ENCODE peak calls at places on chromosomes 16 and 17, in seven cellular contexts. S, Z, U, K, T, P and J are unnamed samples.

GRCh38 chr16:75256871-75257343 is 5.5 kb upstream of the BCAR1 start:
- DNase-seq in S (peak), Z (peak), U (peak), K (no peak), T (no peak), P (peak), J (no peak)

GRCh38 chr16:50596762-50597450 is 48.7 kb downstream of the NKD1 start:
- DNase-seq in S (no peak), Z (peak), U (no peak), K (no peak), T (no peak), P (no peak), J (no peak)

GRCh38 chr16:20348365-20349185 is 3.9 kb downstream of the UMOD start:
- DNase-seq in S (peak), Z (peak), U (no peak), K (no peak), T (peak), P (no peak), J (no peak)

GRCh38 chr17:44012391-44012790 is 2.4 kb downstream of the TMEM101 start:
- DNase-seq in S (no peak), Z (no peak), U (no peak), K (no peak), T (no peak), P (no peak), J (no peak)

GRCh38 chr17:27199948-27200347 is 94.0 kb upstream of the WSB1 start:
- DNase-seq in S (no peak), Z (no peak), U (peak), K (no peak), T (no peak), P (no peak), J (no peak)

GRCh38 chr16:85394511-85395206 is 218.5 kb upstream of the GSE1 start:
- DNase-seq in S (no peak), Z (peak), U (no peak), K (no peak), T (no peak), P (no peak), J (no peak)

GRCh38 chr16:19283637-19284036 is 1.9 kb upstream of the CLEC19A start:
- DNase-seq in S (no peak), Z (peak), U (no peak), K (no peak), T (no peak), P (no peak), J (no peak)

GRCh38 chr17:63700528-63701441 is 860 bp upstream of the LIMD2 start:
- DNase-seq in S (peak), Z (peak), U (peak), K (no peak), T (no peak), P (peak), J (peak)

GRCh38 chr16:87705780-87706277 is 60.0 kb downstream of the KLHDC4 start:
- DNase-seq in S (no peak), Z (no peak), U (no peak), K (no peak), T (no peak), P (no peak), J (no peak)

GRCh38 chr16:48903054-48903453 is 293.1 kb upstream of the N4BP1 start:
- DNase-seq in S (peak), Z (peak), U (no peak), K (no peak), T (no peak), P (no peak), J (no peak)

DNA sequence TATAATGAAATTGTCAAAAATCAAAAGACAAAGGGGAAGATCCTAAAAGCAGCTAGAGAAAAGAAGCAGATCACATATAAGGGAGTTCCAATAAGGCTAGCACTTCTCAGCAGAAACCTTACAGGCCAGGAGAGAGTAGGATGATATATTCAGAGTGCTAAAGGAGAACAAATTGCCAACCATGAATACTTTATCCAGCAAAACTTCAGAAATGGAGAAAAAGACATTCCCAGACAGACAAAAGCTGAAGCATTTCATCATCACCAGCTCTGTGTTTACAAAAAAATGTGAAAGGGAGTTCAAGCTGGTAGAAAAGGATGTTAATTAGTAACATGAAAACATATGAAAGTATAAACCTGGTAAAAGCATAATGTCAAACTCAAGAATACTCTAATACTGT is 37.4 kb downstream of the CDR2 start:
- DNase-seq in S (no peak), Z (peak), U (no peak), K (no peak), T (no peak), P (no peak), J (no peak)
- H3K23ac ChIP-seq in S (no peak), Z (no peak), U (no peak), K (no peak), T (no peak), P (no peak), J (no peak)

GRCh38 chr16:80294172-80294571 is 246.6 kb upstream of the DYNLRB2 start:
- DNase-seq in S (no peak), Z (no peak), U (no peak), K (peak), T (no peak), P (no peak), J (no peak)

GRCh38 chr16:80298676-80299075 is 242.1 kb upstream of the DYNLRB2 start:
- DNase-seq in S (no peak), Z (no peak), U (no peak), K (no peak), T (no peak), P (no peak), J (no peak)

GRCh38 chr16:80300456-80300855 is 240.3 kb upstream of the DYNLRB2 start:
- DNase-seq in S (no peak), Z (no peak), U (no peak), K (no peak), T (no peak), P (peak), J (no peak)

GRCh38 chr16:80299416-80299815 is 241.4 kb upstream of the DYNLRB2 start:
- DNase-seq in S (no peak), Z (no peak), U (no peak), K (no peak), T (no peak), P (peak), J (no peak)

DNA sequence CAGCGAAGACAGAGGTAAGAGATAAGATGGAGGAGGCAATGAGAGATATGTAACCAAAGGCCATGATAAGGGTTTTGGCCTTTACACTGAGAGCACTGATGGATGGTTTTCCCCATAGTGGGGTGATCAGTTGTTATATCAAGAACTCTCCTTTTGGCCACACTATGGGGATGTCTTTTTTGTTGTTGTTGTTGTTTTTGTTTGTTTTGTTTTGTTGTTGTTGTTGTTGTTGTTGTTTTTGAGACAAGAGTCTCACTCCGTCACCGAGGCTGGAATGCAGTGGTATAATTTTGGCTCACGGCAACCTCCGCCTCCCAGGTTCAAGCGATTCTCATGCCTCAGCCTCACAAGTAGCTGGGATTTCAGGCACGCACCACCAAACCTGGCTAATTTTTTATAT is 244.8 kb upstream of the DYNLRB2 start:
- DNase-seq in S (no peak), Z (no peak), U (no peak), K (no peak), T (no peak), P (no peak), J (no peak)
- H3K23ac ChIP-seq in S (no peak), Z (no peak), U (no peak), K (no peak), T (no peak), P (no peak), J (no peak)

GRCh38 chr16:54116126-54116525 is 170.5 kb downstream of the IRX3 start:
- DNase-seq in S (no peak), Z (no peak), U (no peak), K (no peak), T (no peak), P (no peak), J (no peak)
- H3K23ac ChIP-seq in S (no peak), Z (no peak), U (no peak), K (no peak), T (no peak), P (no peak), J (no peak)

GRCh38 chr16:77322757-77323156 is 112.1 kb downstream of the ADAMTS18 start:
- DNase-seq in S (no peak), Z (no peak), U (no peak), K (no peak), T (no peak), P (no peak), J (no peak)

DNA sequence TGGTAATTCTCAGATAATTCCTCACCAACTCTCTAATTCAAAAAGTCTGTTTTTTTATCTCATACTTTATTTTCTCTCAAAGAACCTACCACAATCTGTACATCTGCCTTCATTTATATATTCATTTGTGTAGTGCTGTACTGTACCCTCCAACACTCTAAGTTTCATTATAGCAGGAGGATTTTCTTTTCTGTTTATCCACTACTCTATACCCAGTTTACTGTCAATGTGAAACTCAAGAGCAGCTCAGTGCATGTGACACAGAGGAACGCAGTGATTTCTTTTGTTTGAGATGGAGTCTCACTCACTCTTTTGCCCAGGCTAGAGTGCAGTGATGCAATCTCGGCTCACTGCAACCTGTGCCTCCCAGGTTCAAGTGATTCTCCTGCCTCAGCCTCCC is 117.8 kb downstream of the ADAMTS18 start:
- DNase-seq in S (no peak), Z (no peak), U (no peak), K (no peak), T (no peak), P (no peak), J (no peak)
- H3K23ac ChIP-seq in S (no peak), Z (no peak), U (no peak), K (no peak), T (no peak), P (no peak), J (no peak)

GRCh38 chr16:5108505-5109158 is 11.0 kb upstream of the EEF2KMT start:
- DNase-seq in S (no peak), Z (no peak), U (no peak), K (no peak), T (no peak), P (no peak), J (no peak)
- H3K23ac ChIP-seq in S (no peak), Z (no peak), U (no peak), K (no peak), T (no peak), P (no peak), J (no peak)